ENCODE peak calls at places on chromosomes 4 and X, in five cellular contexts. One of them, this sample, is unnamed.

GRCh38 chr4:74006009-74006476 is 7.6 kb upstream of the CXCL5 start:
- DNase-seq in HT1080: peak
- DNase-seq in RCC 7860: peak
- DNase-seq in stimulated activated naive CD4-positive, alpha-beta T cell: no peak
- DNase-seq in activated CD4-positive, CD25-positive, alpha-beta regulatory T cell treated with anti-CD3 and anti-CD28 coated beads, Interleukin-2, amount 50 U/mL, for 16 hours: no peak
- DNase-seq in this sample: no peak

GRCh38 chr4:117786566-117786965 is 247.7 kb upstream of the NDST3 start:
- DNase-seq in HT1080: no peak
- DNase-seq in RCC 7860: no peak
- DNase-seq in stimulated activated naive CD4-positive, alpha-beta T cell: no peak
- DNase-seq in activated CD4-positive, CD25-positive, alpha-beta regulatory T cell treated with anti-CD3 and anti-CD28 coated beads, Interleukin-2, amount 50 U/mL, for 16 hours: no peak
- DNase-seq in this sample: no peak

GRCh38 chrX:110180176-110180927 is 137.5 kb downstream of the AMMECR1 start:
- DNase-seq in HT1080: peak
- DNase-seq in RCC 7860: peak
- DNase-seq in stimulated activated naive CD4-positive, alpha-beta T cell: no peak
- DNase-seq in activated CD4-positive, CD25-positive, alpha-beta regulatory T cell treated with anti-CD3 and anti-CD28 coated beads, Interleukin-2, amount 50 U/mL, for 16 hours: no peak
- DNase-seq in this sample: no peak

GRCh38 chr4:40070387-40070786 is 13.7 kb downstream of the N4BP2 start:
- DNase-seq in HT1080: no peak
- DNase-seq in RCC 7860: no peak
- DNase-seq in stimulated activated naive CD4-positive, alpha-beta T cell: no peak
- DNase-seq in activated CD4-positive, CD25-positive, alpha-beta regulatory T cell treated with anti-CD3 and anti-CD28 coated beads, Interleukin-2, amount 50 U/mL, for 16 hours: no peak
- DNase-seq in this sample: no peak

GRCh38 chrX:7107968-7108480 is 39.5 kb upstream of the STS start:
- DNase-seq in HT1080: no peak
- DNase-seq in RCC 7860: no peak
- DNase-seq in stimulated activated naive CD4-positive, alpha-beta T cell: no peak
- DNase-seq in activated CD4-positive, CD25-positive, alpha-beta regulatory T cell treated with anti-CD3 and anti-CD28 coated beads, Interleukin-2, amount 50 U/mL, for 16 hours: no peak
- DNase-seq in this sample: no peak

GRCh38 chrX:48278958-48279357 is 23.8 kb downstream of the SSX1 start:
- DNase-seq in HT1080: peak
- DNase-seq in RCC 7860: no peak
- DNase-seq in stimulated activated naive CD4-positive, alpha-beta T cell: no peak
- DNase-seq in activated CD4-positive, CD25-positive, alpha-beta regulatory T cell treated with anti-CD3 and anti-CD28 coated beads, Interleukin-2, amount 50 U/mL, for 16 hours: no peak
- DNase-seq in this sample: no peak

GRCh38 chr4:19375405-19375804 is 876.3 kb upstream of the SLIT2 start:
- DNase-seq in HT1080: no peak
- DNase-seq in RCC 7860: no peak
- DNase-seq in stimulated activated naive CD4-positive, alpha-beta T cell: no peak
- DNase-seq in activated CD4-positive, CD25-positive, alpha-beta regulatory T cell treated with anti-CD3 and anti-CD28 coated beads, Interleukin-2, amount 50 U/mL, for 16 hours: no peak
- DNase-seq in this sample: no peak

GRCh38 chr4:37438880-37439279 is 194.3 kb downstream of the NWD2 start:
- DNase-seq in HT1080: no peak
- DNase-seq in RCC 7860: no peak
- DNase-seq in stimulated activated naive CD4-positive, alpha-beta T cell: no peak
- DNase-seq in activated CD4-positive, CD25-positive, alpha-beta regulatory T cell treated with anti-CD3 and anti-CD28 coated beads, Interleukin-2, amount 50 U/mL, for 16 hours: no peak
- DNase-seq in this sample: no peak

GRCh38 chr4:82499705-82500104 is 62.1 kb downstream of the TMEM150C start:
- DNase-seq in HT1080: no peak
- DNase-seq in RCC 7860: no peak
- DNase-seq in stimulated activated naive CD4-positive, alpha-beta T cell: no peak
- DNase-seq in activated CD4-positive, CD25-positive, alpha-beta regulatory T cell treated with anti-CD3 and anti-CD28 coated beads, Interleukin-2, amount 50 U/mL, for 16 hours: no peak
- DNase-seq in this sample: no peak

GRCh38 chr4:7725951-7726350 is 213.7 kb downstream of the AFAP1 start:
- DNase-seq in HT1080: peak
- DNase-seq in RCC 7860: peak
- DNase-seq in stimulated activated naive CD4-positive, alpha-beta T cell: no peak
- DNase-seq in activated CD4-positive, CD25-positive, alpha-beta regulatory T cell treated with anti-CD3 and anti-CD28 coated beads, Interleukin-2, amount 50 U/mL, for 16 hours: no peak
- DNase-seq in this sample: no peak